ENCODE peak calls at places on chromosomes 5 and 9, in four cellular contexts. One of them, this sample, is unnamed.

GRCh38 chr9:22237497-22238363 is 208.9 kb upstream of the DMRTA1 start:
- DNase-seq in GM03348: peak
- DNase-seq in NT2/D1: no peak
- DNase-seq in T follicular helper cell: no peak
- DNase-seq in this sample: peak

GRCh38 chr5:155008669-155009068 is 4.9 kb upstream of the KIF4B start:
- DNase-seq in NT2/D1: no peak
- DNase-seq in T follicular helper cell: no peak
- DNase-seq in GM03348: no peak
- DNase-seq in this sample: no peak

GRCh38 chr9:12846035-12846434 is 71.2 kb downstream of the LURAP1L start:
- DNase-seq in NT2/D1: no peak
- DNase-seq in GM03348: no peak
- DNase-seq in T follicular helper cell: no peak
- DNase-seq in this sample: peak

GRCh38 chr9:93205045-93205768 is 21.3 kb downstream of the WNK2 start:
- DNase-seq in NT2/D1: no peak
- DNase-seq in GM03348: no peak
- DNase-seq in T follicular helper cell: no peak
- DNase-seq in this sample: no peak

GRCh38 chr9:90025816-90026215 is 421.0 kb downstream of the GADD45G start:
- DNase-seq in GM03348: no peak
- DNase-seq in NT2/D1: no peak
- DNase-seq in T follicular helper cell: no peak
- DNase-seq in this sample: no peak

GRCh38 chr5:87020099-87020934 is 247.4 kb upstream of the RASA1 start:
- DNase-seq in T follicular helper cell: no peak
- DNase-seq in NT2/D1: no peak
- DNase-seq in GM03348: peak
- DNase-seq in this sample: peak

GRCh38 chr5:177370488-177371119 is 12.9 kb downstream of the RGS14 start:
- DNase-seq in T follicular helper cell: no peak
- DNase-seq in NT2/D1: peak
- DNase-seq in GM03348: peak
- DNase-seq in this sample: peak

GRCh38 chr5:122170630-122171029 is 41.3 kb downstream of the ZNF474 start:
- DNase-seq in GM03348: no peak
- DNase-seq in NT2/D1: peak
- DNase-seq in T follicular helper cell: no peak
- DNase-seq in this sample: no peak

GRCh38 chr9:72315510-72316287 is 49.3 kb downstream of the ZFAND5 start:
- DNase-seq in GM03348: peak
- DNase-seq in NT2/D1: no peak
- DNase-seq in T follicular helper cell: no peak
- DNase-seq in this sample: peak

GRCh38 chr5:83493644-83494043 is 22.1 kb downstream of the VCAN start:
- DNase-seq in GM03348: no peak
- DNase-seq in T follicular helper cell: no peak
- DNase-seq in NT2/D1: no peak
- DNase-seq in this sample: no peak

GRCh38 chr5:78547731-78548189 is 100.8 kb downstream of the LHFPL2 start:
- DNase-seq in T follicular helper cell: no peak
- DNase-seq in GM03348: peak
- DNase-seq in NT2/D1: no peak
- DNase-seq in this sample: peak

GRCh38 chr5:105952875-105953274 is 1717.9 kb downstream of the EFNA5 start:
- DNase-seq in T follicular helper cell: no peak
- DNase-seq in NT2/D1: no peak
- DNase-seq in GM03348: no peak
- DNase-seq in this sample: no peak

GRCh38 chr5:93062548-93062947 is 518.5 kb downstream of the NR2F1-AS1 start:
- DNase-seq in GM03348: peak
- DNase-seq in NT2/D1: no peak
- DNase-seq in T follicular helper cell: no peak
- DNase-seq in this sample: no peak

GRCh38 chr9:90956026-90956810 is 154.6 kb downstream of the SYK start:
- DNase-seq in T follicular helper cell: no peak
- DNase-seq in NT2/D1: no peak
- DNase-seq in GM03348: peak
- DNase-seq in this sample: peak

GRCh38 chr9:120946259-120946658 is 19.7 kb upstream of the TRAF1 start:
- DNase-seq in GM03348: peak
- DNase-seq in T follicular helper cell: no peak
- DNase-seq in NT2/D1: no peak
- DNase-seq in this sample: peak

GRCh38 chr9:129460323-129461261 is 160.3 kb downstream of the C9orf50 start:
- DNase-seq in GM03348: peak
- DNase-seq in T follicular helper cell: peak
- DNase-seq in NT2/D1: peak
- DNase-seq in this sample: peak

GRCh38 chr5:177450672-177451424 is 4.2 kb downstream of the PRR7 start:
- DNase-seq in GM03348: no peak
- DNase-seq in T follicular helper cell: no peak
- DNase-seq in NT2/D1: no peak
- DNase-seq in this sample: no peak

GRCh38 chr5:179301796-179302195 is 43.5 kb downstream of the ADAMTS2 start:
- DNase-seq in T follicular helper cell: no peak
- DNase-seq in GM03348: no peak
- DNase-seq in NT2/D1: no peak
- DNase-seq in this sample: no peak

GRCh38 chr9:93270976-93271375 is 87.0 kb downstream of the WNK2 start:
- DNase-seq in GM03348: no peak
- DNase-seq in NT2/D1: no peak
- DNase-seq in T follicular helper cell: no peak
- DNase-seq in this sample: no peak

GRCh38 chr5:81171769-81172168 is 61.4 kb upstream of the CKMT2 start:
- DNase-seq in GM03348: no peak
- DNase-seq in NT2/D1: no peak
- DNase-seq in T follicular helper cell: no peak
- DNase-seq in this sample: no peak

GRCh38 chr5:84393969-84394368 is 9.3 kb upstream of the EDIL3 start:
- DNase-seq in T follicular helper cell: no peak
- DNase-seq in GM03348: peak
- DNase-seq in NT2/D1: no peak
- DNase-seq in this sample: peak

GRCh38 chr9:131642496-131643083 is 97.3 kb downstream of the PRRT1B start:
- DNase-seq in NT2/D1: no peak
- DNase-seq in T follicular helper cell: no peak
- DNase-seq in GM03348: no peak
- DNase-seq in this sample: no peak

GRCh38 chr5:8851101-8851500 is 694.8 kb downstream of the SEMA5A start:
- DNase-seq in NT2/D1: no peak
- DNase-seq in T follicular helper cell: no peak
- DNase-seq in GM03348: no peak
- DNase-seq in this sample: no peak

GRCh38 chr9:129774791-129775149 is 21.9 kb upstream of the PTGES start:
- DNase-seq in T follicular helper cell: no peak
- DNase-seq in NT2/D1: no peak
- DNase-seq in GM03348: no peak
- DNase-seq in this sample: no peak

GRCh38 chr5:38330207-38330606 is 71.8 kb downstream of the EGFLAM start:
- DNase-seq in NT2/D1: no peak
- DNase-seq in GM03348: peak
- DNase-seq in T follicular helper cell: no peak
- DNase-seq in this sample: peak

GRCh38 chr5:169299651-169300467 is 1.1 kb downstream of the SLIT3 start:
- DNase-seq in NT2/D1: no peak
- DNase-seq in GM03348: peak
- DNase-seq in T follicular helper cell: no peak
- DNase-seq in this sample: peak

GRCh38 chr9:82891321-82891720 is 171.6 kb downstream of the RASEF start:
- DNase-seq in T follicular helper cell: no peak
- DNase-seq in NT2/D1: no peak
- DNase-seq in GM03348: no peak
- DNase-seq in this sample: no peak

GRCh38 chr5:111367081-111367480 is 142.9 kb downstream of the CAMK4 start:
- DNase-seq in GM03348: no peak
- DNase-seq in T follicular helper cell: no peak
- DNase-seq in NT2/D1: no peak
- DNase-seq in this sample: no peak

GRCh38 chr5:140293091-140293996 is 9.6 kb downstream of the PFDN1 start:
- DNase-seq in NT2/D1: no peak
- DNase-seq in GM03348: no peak
- DNase-seq in T follicular helper cell: no peak
- DNase-seq in this sample: no peak

GRCh38 chr9:136245194-136246150 is at the start of gene QSOX2:
- DNase-seq in GM03348: peak
- DNase-seq in NT2/D1: peak
- DNase-seq in T follicular helper cell: peak
- DNase-seq in this sample: peak

GRCh38 chr5:160197341-160198147 is 31.8 kb upstream of the FABP6 start:
- DNase-seq in NT2/D1: no peak
- DNase-seq in T follicular helper cell: no peak
- DNase-seq in GM03348: no peak
- DNase-seq in this sample: no peak

GRCh38 chr5:163379298-163380155 is 57.9 kb upstream of the CCNG1 start:
- DNase-seq in NT2/D1: no peak
- DNase-seq in GM03348: peak
- DNase-seq in T follicular helper cell: no peak
- DNase-seq in this sample: peak

GRCh38 chr5:39005566-39006232 is 68.5 kb downstream of the RICTOR start:
- DNase-seq in T follicular helper cell: no peak
- DNase-seq in NT2/D1: no peak
- DNase-seq in GM03348: no peak
- DNase-seq in this sample: no peak

GRCh38 chr5:92119110-92119509 is 736.0 kb upstream of the ARRDC3 start:
- DNase-seq in NT2/D1: peak
- DNase-seq in GM03348: no peak
- DNase-seq in T follicular helper cell: no peak
- DNase-seq in this sample: no peak

GRCh38 chr9:117178596-117179111 is 236.2 kb downstream of the ASTN2 start:
- DNase-seq in T follicular helper cell: no peak
- DNase-seq in GM03348: no peak
- DNase-seq in NT2/D1: no peak
- DNase-seq in this sample: no peak

GRCh38 chr9:35972093-35972492 is 14.1 kb upstream of the OR2S2 start:
- DNase-seq in NT2/D1: no peak
- DNase-seq in GM03348: no peak
- DNase-seq in T follicular helper cell: no peak
- DNase-seq in this sample: peak

GRCh38 chr5:38783011-38783551 is 62.7 kb upstream of the OSMR start:
- DNase-seq in GM03348: peak
- DNase-seq in NT2/D1: no peak
- DNase-seq in T follicular helper cell: no peak
- DNase-seq in this sample: peak

This sample was measured in AG20443.